ENCODE peak calls at places on chromosome 12, in eight cellular contexts. W is Daoy; D is NCI-H446 treated with DMSO at 0.1 percent for 48 hours; A is SHP77; G is IMR-90; V is activated naive CD4-positive, alpha-beta T cell; X is progenitor cell of endocrine pancreas; L is NCI-H1694. O is an unnamed sample.

GRCh38 chr12:24948816-24949722 is at the start of gene BCAT1:
- DNase-seq in W (peak), D (peak), A (no peak), G (peak), V (no peak), X (peak), L (peak), O (peak)

GRCh38 chr12:47317182-47317915 is 237.6 kb upstream of the AMIGO2 start:
- DNase-seq in W (no peak), D (no peak), A (no peak), G (no peak), V (no peak), X (no peak), L (no peak), O (no peak)

GRCh38 chr12:117076410-117077372 is 22.5 kb downstream of the TESC start:
- DNase-seq in W (peak), D (no peak), A (no peak), G (no peak), V (no peak), X (no peak), L (no peak), O (peak)

GRCh38 chr12:88518863-88519403 is 61.3 kb downstream of the KITLG start:
- DNase-seq in W (no peak), D (no peak), A (no peak), G (no peak), V (no peak), X (no peak), L (no peak), O (no peak)

GRCh38 chr12:111953455-111953854 is 59.5 kb downstream of the TMEM116 start:
- DNase-seq in W (peak), D (no peak), A (no peak), G (peak), V (no peak), X (no peak), L (no peak), O (peak)

GRCh38 chr12:100826323-100826722 is 31.7 kb downstream of the ANO4 start:
- DNase-seq in W (peak), D (no peak), A (no peak), G (peak), V (no peak), X (peak), L (no peak), O (no peak)

GRCh38 chr12:6767592-6768384 is 1.6 kb downstream of the PTMS start:
- DNase-seq in W (peak), D (no peak), A (no peak), G (peak), V (no peak), X (no peak), L (peak), O (no peak)

GRCh38 chr12:101607894-101608293 is 13.1 kb downstream of the MYBPC1 start:
- DNase-seq in W (no peak), D (no peak), A (no peak), G (no peak), V (no peak), X (no peak), L (no peak), O (no peak)

GRCh38 chr12:14460212-14460841 is 94.8 kb downstream of the ATF7IP start:
- DNase-seq in W (no peak), D (no peak), A (no peak), G (no peak), V (no peak), X (no peak), L (no peak), O (no peak)

GRCh38 chr12:124745891-124746570 is 117.6 kb downstream of the SCARB1 start:
- DNase-seq in W (peak), D (peak), A (peak), G (peak), V (no peak), X (peak), L (peak), O (peak)

GRCh38 chr12:50689437-50689836 is 74.5 kb upstream of the ATF1 start:
- DNase-seq in W (no peak), D (no peak), A (no peak), G (no peak), V (no peak), X (no peak), L (no peak), O (no peak)

GRCh38 chr12:65756956-65757511 is 67.2 kb upstream of the HMGA2 start:
- DNase-seq in W (peak), D (no peak), A (no peak), G (peak), V (no peak), X (no peak), L (no peak), O (no peak)

GRCh38 chr12:20452496-20452895 is 84.2 kb downstream of the PDE3A start:
- DNase-seq in W (no peak), D (no peak), A (no peak), G (no peak), V (no peak), X (no peak), L (no peak), O (no peak)

GRCh38 chr12:102833687-102834435 is 83.2 kb downstream of the PAH start:
- DNase-seq in W (no peak), D (no peak), A (no peak), G (no peak), V (no peak), X (peak), L (no peak), O (no peak)

GRCh38 chr12:82517808-82518207 is 159.5 kb downstream of the METTL25 start:
- DNase-seq in W (no peak), D (no peak), A (no peak), G (no peak), V (no peak), X (no peak), L (no peak), O (peak)

GRCh38 chr12:89947437-89948265 is 239.0 kb upstream of the ATP2B1 start:
- DNase-seq in W (peak), D (no peak), A (no peak), G (peak), V (no peak), X (no peak), L (no peak), O (no peak)

GRCh38 chr12:106114084-106115068 is 24.4 kb downstream of the NUAK1 start:
- DNase-seq in W (peak), D (no peak), A (no peak), G (peak), V (no peak), X (no peak), L (no peak), O (no peak)